ENCODE peak calls at places on chromosomes 1 and 21, in six cellular contexts. Y, N, O, E, Q and P are unnamed samples.

GRCh38 chr1:18116777-18117176 is 9.2 kb downstream of the IGSF21 start:
- DNase-seq in Y (no peak), N (no peak), O (no peak), E (no peak), Q (no peak), P (no peak)

GRCh38 chr1:41221995-41222991 is 19.8 kb downstream of the SCMH1 start:
- DNase-seq in Y (no peak), N (no peak), O (no peak), E (no peak), Q (no peak), P (no peak)

GRCh38 chr1:202143011-202143767 is 1.3 kb downstream of the ARL8A start:
- DNase-seq in Y (no peak), N (no peak), O (no peak), E (peak), Q (peak), P (peak)

GRCh38 chr1:85374160-85374559 is 90.8 kb downstream of the DDAH1 start:
- DNase-seq in Y (peak), N (no peak), O (no peak), E (no peak), Q (no peak), P (peak)

GRCh38 chr1:2953688-2954285 is 67.5 kb upstream of the ACTRT2 start:
- DNase-seq in Y (no peak), N (no peak), O (no peak), E (peak), Q (no peak), P (no peak)

GRCh38 chr1:42334240-42335049 is 590 bp downstream of the FOXJ3 start:
- DNase-seq in Y (peak), N (peak), O (peak), E (no peak), Q (peak), P (peak)

GRCh38 chr1:188906921-188907641 is 1570.6 kb downstream of the BRINP3 start:
- DNase-seq in Y (no peak), N (no peak), O (no peak), E (no peak), Q (no peak), P (no peak)

GRCh38 chr1:3939242-3940080 is 39.4 kb upstream of the C1orf174 start:
- DNase-seq in Y (no peak), N (no peak), O (no peak), E (no peak), Q (no peak), P (no peak)

GRCh38 chr1:10771789-10772188 is 24.7 kb downstream of the CASZ1 start:
- DNase-seq in Y (no peak), N (no peak), O (no peak), E (no peak), Q (no peak), P (no peak)

GRCh38 chr1:153343040-153343681 is 5.5 kb downstream of the PGLYRP4 start:
- DNase-seq in Y (peak), N (no peak), O (no peak), E (no peak), Q (no peak), P (no peak)

GRCh38 chr1:214303538-214303937 is 22.6 kb downstream of the SMYD2 start:
- DNase-seq in Y (no peak), N (no peak), O (no peak), E (no peak), Q (peak), P (no peak)

GRCh38 chr1:48123647-48124046 is 98.9 kb upstream of the SLC5A9 start:
- DNase-seq in Y (no peak), N (no peak), O (no peak), E (no peak), Q (no peak), P (no peak)

GRCh38 chr1:184982002-184982954 is 8.0 kb upstream of the NIBAN1 start:
- DNase-seq in Y (peak), N (peak), O (peak), E (peak), Q (peak), P (peak)

GRCh38 chr1:43653339-43653738 is 3.4 kb downstream of the KDM4A start:
- DNase-seq in Y (no peak), N (no peak), O (no peak), E (no peak), Q (no peak), P (peak)

GRCh38 chr1:179082308-179083030 is 599 bp downstream of the TOR3A start:
- DNase-seq in Y (no peak), N (no peak), O (peak), E (no peak), Q (no peak), P (peak)

GRCh38 chr1:162062542-162063015 is 6.9 kb upstream of the NOS1AP start:
- DNase-seq in Y (no peak), N (no peak), O (no peak), E (no peak), Q (no peak), P (no peak)

GRCh38 chr1:29517251-29518080 is 281.1 kb downstream of the PTPRU start:
- DNase-seq in Y (peak), N (peak), O (no peak), E (no peak), Q (no peak), P (no peak)

GRCh38 chr1:65002508-65003315 is 36.4 kb upstream of the JAK1 start:
- DNase-seq in Y (peak), N (peak), O (no peak), E (peak), Q (peak), P (peak)

GRCh38 chr1:32729254-32730046 is 26.9 kb upstream of the SYNC start:
- DNase-seq in Y (no peak), N (no peak), O (no peak), E (no peak), Q (no peak), P (no peak)

GRCh38 chr1:194150242-194150641 is 963.8 kb upstream of the B3GALT2 start:
- DNase-seq in Y (no peak), N (no peak), O (no peak), E (no peak), Q (no peak), P (no peak)

GRCh38 chr21:35508389-35508888 is 459.3 kb upstream of the RUNX1 start:
- DNase-seq in Y (peak), N (peak), O (peak), E (no peak), Q (no peak), P (peak)

GRCh38 chr1:8818325-8818775 is 910 bp upstream of the RERE start:
- DNase-seq in Y (peak), N (no peak), O (no peak), E (no peak), Q (no peak), P (peak)

GRCh38 chr1:6033986-6034749 is 11.5 kb upstream of the KCNAB2 start:
- DNase-seq in Y (no peak), N (no peak), O (no peak), E (no peak), Q (peak), P (peak)

GRCh38 chr1:177915641-177916040 is 54.2 kb downstream of the SEC16B start:
- DNase-seq in Y (no peak), N (no peak), O (no peak), E (no peak), Q (no peak), P (no peak)

GRCh38 chr1:93845554-93846150 is 33.4 kb downstream of the DNTTIP2 start:
- DNase-seq in Y (peak), N (no peak), O (no peak), E (no peak), Q (no peak), P (peak)

GRCh38 chr1:161207173-161207572 is 5.0 kb downstream of the NDUFS2 start:
- DNase-seq in Y (peak), N (no peak), O (no peak), E (no peak), Q (no peak), P (no peak)

GRCh38 chr1:204123376-204123775 is 28.5 kb downstream of the ETNK2 start:
- DNase-seq in Y (no peak), N (no peak), O (no peak), E (no peak), Q (no peak), P (no peak)

GRCh38 chr1:83026745-83027144 is 972.2 kb downstream of the TTLL7 start:
- DNase-seq in Y (no peak), N (no peak), O (no peak), E (no peak), Q (no peak), P (no peak)

GRCh38 chr1:28887835-28888682 is 26.3 kb upstream of the EPB41 start:
- DNase-seq in Y (no peak), N (no peak), O (no peak), E (no peak), Q (no peak), P (no peak)

GRCh38 chr1:6867688-6868370 is 82.6 kb downstream of the CAMTA1 start:
- DNase-seq in Y (no peak), N (no peak), O (no peak), E (no peak), Q (no peak), P (no peak)

GRCh38 chr1:36285450-36286101 is 20.6 kb upstream of the SH3D21 start:
- DNase-seq in Y (peak), N (peak), O (peak), E (peak), Q (peak), P (peak)

GRCh38 chr1:42142894-42143675 is 10.1 kb upstream of the GUCA2B start:
- DNase-seq in Y (no peak), N (no peak), O (no peak), E (no peak), Q (no peak), P (no peak)

GRCh38 chr21:44347911-44348451 is 5.4 kb upstream of the TRPM2 start:
- DNase-seq in Y (no peak), N (no peak), O (no peak), E (no peak), Q (no peak), P (no peak)

GRCh38 chr1:116020668-116021272 is 44.5 kb downstream of the SLC22A15 start:
- DNase-seq in Y (peak), N (no peak), O (peak), E (peak), Q (no peak), P (peak)

GRCh38 chr1:24861821-24862727 is 68.0 kb downstream of the RUNX3 start:
- DNase-seq in Y (no peak), N (peak), O (no peak), E (no peak), Q (no peak), P (no peak)

GRCh38 chr1:162564762-162565218 is 3.3 kb downstream of the UAP1 start:
- DNase-seq in Y (no peak), N (no peak), O (no peak), E (no peak), Q (no peak), P (no peak)